ENCODE peak calls at places on chromosome 17, in five cellular contexts. W is astrocyte of the cerebellum, V is breast epithelium, Z is nephron progenitor cell, N is GM06990. K is an unnamed sample.

GRCh38 chr17:78267257-78268073 is 36.0 kb downstream of the TMEM235 start:
- DNase-seq in W (no peak), V (no peak), Z (no peak), N (no peak), K (no peak)

GRCh38 chr17:49035470-49036269 is 38.5 kb downstream of the IGF2BP1 start:
- DNase-seq in W (no peak), V (peak; percentile 65), Z (peak; percentile 80), N (peak; percentile 50), K (no peak)

GRCh38 chr17:3762922-3763776 is 37.8 kb downstream of the ITGAE start:
- DNase-seq in W (no peak), V (no peak), Z (no peak), N (peak; percentile 67), K (peak; percentile 57)

GRCh38 chr17:19339341-19339815 is 23.1 kb downstream of the B9D1 start:
- DNase-seq in W (no peak), V (no peak), Z (no peak), N (no peak), K (no peak)

GRCh38 chr17:82888583-82889495 is 49.0 kb upstream of the ZNF750 start:
- DNase-seq in W (no peak), V (peak; percentile 86), Z (no peak), N (no peak), K (no peak)

GRCh38 chr17:1398900-1399299 is 1.1 kb downstream of the YWHAE start:
- DNase-seq in W (no peak), V (no peak), Z (no peak), N (no peak), K (peak; percentile 22)

GRCh38 chr17:34220045-34220775 is 34.9 kb upstream of the CCL2 start:
- DNase-seq in W (no peak), V (no peak), Z (no peak), N (no peak), K (no peak)

GRCh38 chr17:80899402-80900268 is 92.0 kb upstream of the CHMP6 start:
- DNase-seq in W (no peak), V (no peak), Z (peak; percentile 47), N (no peak), K (peak; percentile 38)

DNA sequence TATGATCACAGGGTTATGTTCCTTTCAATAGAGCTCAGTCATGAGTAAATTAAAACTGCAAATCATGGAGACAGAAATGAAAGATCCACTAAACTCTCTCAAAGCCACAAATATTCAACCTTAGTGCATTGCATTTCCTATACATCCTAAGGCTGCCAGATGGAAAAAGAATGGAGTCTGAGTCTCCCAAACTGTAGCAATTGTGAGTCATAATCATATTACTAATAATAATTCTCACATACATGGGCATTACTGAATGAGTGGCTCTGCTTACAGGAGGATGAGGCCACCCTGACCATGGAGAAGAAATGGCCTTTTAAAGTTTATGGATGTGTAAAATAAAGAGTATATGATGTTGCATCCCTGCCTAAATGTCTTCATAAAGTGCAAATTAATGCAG is 3.2 kb downstream of the CA10 start:
- DNase-seq in W (no peak), V (no peak), Z (no peak), N (no peak), K (no peak)
- TF ChIP-seq CTCF in W (no peak), V (no peak), Z (no peak), N (no peak), K (no peak)

GRCh38 chr17:13619462-13619861 is 17.7 kb upstream of the HS3ST3A1 start:
- DNase-seq in W (no peak), V (no peak), Z (no peak), N (no peak), K (no peak)
- TF ChIP-seq CTCF in W (no peak), V (no peak), Z (no peak), N (no peak), K (no peak)

GRCh38 chr17:30093463-30094147 is 23.0 kb upstream of the NSRP1 start:
- DNase-seq in W (no peak), V (no peak), Z (peak; percentile 67), N (no peak), K (no peak)
- TF ChIP-seq CTCF in W (peak; percentile 66), V (peak; percentile 65), Z (peak; percentile 83), N (peak; percentile 54), K (peak; percentile 88)

GRCh38 chr17:65794572-65794971 is 233.1 kb upstream of the AXIN2 start:
- DNase-seq in W (no peak), V (no peak), Z (peak; percentile 11), N (no peak), K (no peak)
- TF ChIP-seq CTCF in W (peak; percentile 54), V (peak; percentile 35), Z (peak; percentile 42), N (peak; percentile 57), K (no peak)

DNA sequence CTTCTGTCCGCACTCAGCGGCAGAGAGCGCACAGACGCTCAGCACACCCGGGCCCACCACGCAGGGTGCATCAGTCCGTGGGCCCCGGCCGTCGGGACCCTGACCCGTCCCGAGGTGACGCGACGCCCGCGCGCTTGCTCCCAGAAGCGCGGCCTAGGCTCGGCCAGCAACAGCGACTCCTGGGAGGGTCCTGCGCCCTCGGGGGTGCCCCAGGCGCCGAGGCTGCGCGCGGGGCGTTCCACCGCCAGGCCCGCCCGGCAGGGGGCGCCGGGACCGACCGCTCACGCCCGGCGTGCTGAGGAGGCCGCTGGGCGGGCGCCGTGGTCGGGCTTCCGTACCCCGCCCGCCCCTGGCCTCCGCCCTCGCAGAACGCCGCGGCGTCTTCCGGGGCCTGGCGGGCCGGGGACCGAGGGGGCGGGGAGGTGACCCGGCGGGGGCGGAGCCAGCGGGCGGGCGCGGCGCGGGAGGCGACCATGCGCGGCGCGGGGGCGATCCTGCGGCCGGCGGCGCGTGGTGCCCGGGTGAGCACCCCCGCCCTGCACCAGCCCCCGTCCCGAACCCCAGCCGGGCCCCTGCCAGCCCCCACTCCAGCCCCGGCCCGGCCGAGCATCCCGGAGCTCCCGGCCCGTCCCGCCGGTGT is at the start of gene CISD3:
- DNase-seq in W (no peak), V (peak; percentile 73), Z (peak; percentile 89), N (peak; percentile 92), K (peak; percentile 88)
- TF ChIP-seq CTCF in W (peak; percentile 33), V (peak; percentile 97), Z (peak; percentile 29), N (no peak), K (peak; percentile 59)